ENCODE peak calls at places on chromosomes 3 and 15, in nine cellular contexts. Q, Y, S, I, F, K, C, M and T are unnamed samples.

GRCh38 chr15:80367094-80367493 is 37.1 kb upstream of the ARNT2 start:
- DNase-seq in Q (no peak), Y (peak; percentile 24), S (no peak), I (no peak), F (peak; percentile 7), K (no peak), C (no peak), M (no peak), T (no peak)

GRCh38 chr3:115758076-115758763 is 134.9 kb downstream of the GAP43 start:
- DNase-seq in Q (no peak), Y (no peak), S (no peak), I (no peak), F (no peak), K (no peak), C (no peak), M (no peak), T (no peak)

GRCh38 chr15:42427429-42428223 is 63.3 kb downstream of the ZNF106 start:
- DNase-seq in Q (no peak), Y (no peak), S (no peak), I (no peak), F (peak; percentile 95), K (no peak), C (no peak), M (no peak), T (no peak)

GRCh38 chr3:117063910-117064309 is 354.3 kb downstream of the TUSC7 start:
- DNase-seq in Q (no peak), Y (no peak), S (no peak), I (no peak), F (peak; percentile 70), K (no peak), C (no peak), M (no peak), T (no peak)

GRCh38 chr15:21261965-21262850 is 178.1 kb downstream of the POTEB3 start:
- DNase-seq in Q (peak; percentile 42), Y (no peak), S (peak; percentile 28), I (no peak), F (no peak), K (peak; percentile 66), C (peak; percentile 28), M (peak; percentile 54), T (no peak)

GRCh38 chr3:22893001-22893400 is 310.1 kb upstream of the UBE2E2 start:
- DNase-seq in Q (no peak), Y (no peak), S (no peak), I (no peak), F (no peak), K (no peak), C (no peak), M (no peak), T (no peak)

GRCh38 chr15:95410757-95411156 is 919.7 kb upstream of the NR2F2 start:
- DNase-seq in Q (no peak), Y (no peak), S (no peak), I (no peak), F (no peak), K (no peak), C (no peak), M (no peak), T (no peak)

GRCh38 chr3:47385796-47386195 is 5.0 kb downstream of the PTPN23 start:
- DNase-seq in Q (no peak), Y (no peak), S (no peak), I (no peak), F (no peak), K (no peak), C (no peak), M (no peak), T (no peak)

GRCh38 chr15:82571722-82572222 is 31.5 kb upstream of the RPS17 start:
- DNase-seq in Q (no peak), Y (no peak), S (no peak), I (peak; percentile 64), F (peak; percentile 83), K (peak; percentile 80), C (peak; percentile 66), M (no peak), T (peak; percentile 51)

GRCh38 chr3:151379083-151379734 is 5.3 kb downstream of the P2RY12 start:
- DNase-seq in Q (no peak), Y (peak; percentile 15), S (no peak), I (peak; percentile 19), F (no peak), K (no peak), C (no peak), M (no peak), T (no peak)

GRCh38 chr3:187368251-187368733 is at the start of gene RTP4:
- DNase-seq in Q (peak; percentile 58), Y (no peak), S (no peak), I (peak; percentile 14), F (peak; percentile 10), K (no peak), C (no peak), M (no peak), T (no peak)

GRCh38 chr3:66983101-66983500 is 15.0 kb upstream of the KBTBD8 start:
- DNase-seq in Q (no peak), Y (no peak), S (no peak), I (no peak), F (no peak), K (no peak), C (no peak), M (no peak), T (no peak)

GRCh38 chr15:67809441-67809840 is 15.9 kb upstream of the SKOR1 start:
- DNase-seq in Q (no peak), Y (no peak), S (no peak), I (no peak), F (no peak), K (peak; percentile 38), C (no peak), M (peak; percentile 30), T (peak; percentile 65)

GRCh38 chr3:125042725-125043406 is 12.9 kb downstream of the HEG1 start:
- DNase-seq in Q (no peak), Y (no peak), S (no peak), I (no peak), F (peak; percentile 50), K (peak; percentile 73), C (peak; percentile 88), M (no peak), T (peak; percentile 50)

DNA sequence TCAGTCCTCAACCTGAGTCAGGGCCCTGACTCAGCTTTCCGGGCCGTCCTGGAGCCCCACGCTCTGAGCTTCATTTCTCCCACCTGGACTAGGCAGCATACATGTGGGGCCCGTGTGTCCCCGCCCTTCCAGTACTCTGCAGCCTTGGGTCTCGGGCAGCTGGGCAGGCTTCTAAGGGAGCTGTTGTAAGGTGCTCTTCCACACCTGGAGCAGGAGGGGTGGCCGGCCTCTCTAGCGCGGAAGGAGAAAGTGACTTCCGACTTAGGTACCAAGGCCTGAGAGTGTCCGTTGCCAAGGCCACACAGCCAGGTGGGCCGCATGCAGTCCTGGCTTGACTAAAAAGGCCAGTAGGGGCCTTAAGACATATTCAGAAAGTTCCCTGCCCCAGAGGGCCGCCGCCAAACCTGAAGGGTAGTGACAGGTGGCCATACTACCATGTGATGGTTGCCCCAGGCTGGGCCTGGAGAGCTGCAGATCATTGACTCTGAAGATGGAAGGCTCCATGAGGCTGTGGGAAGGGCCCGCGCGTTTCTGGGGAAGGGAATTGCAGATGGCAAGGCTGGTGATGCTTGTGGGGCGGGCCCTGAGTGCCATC is 9.4 kb upstream of the SEMA3B start:
- DNase-seq in Q (no peak), Y (no peak), S (no peak), I (no peak), F (no peak), K (no peak), C (no peak), M (no peak), T (no peak)
- TF ChIP-seq POLR2A in Q (no peak), Y (no peak), S (no peak), I (no peak), F (no peak), K (no peak), C (no peak), M (no peak), T (no peak)

GRCh38 chr15:34708422-34708821 is 46.4 kb downstream of the GJD2 start:
- DNase-seq in Q (no peak), Y (peak; percentile 38), S (no peak), I (peak; percentile 22), F (peak; percentile 66), K (no peak), C (no peak), M (no peak), T (no peak)
- TF ChIP-seq CTCF in Q (peak; percentile 40), Y (peak; percentile 94), S (peak; percentile 79), I (peak; percentile 52), F (peak; percentile 91), K (peak; percentile 10), C (peak; percentile 53), M (peak; percentile 43), T (no peak)

DNA sequence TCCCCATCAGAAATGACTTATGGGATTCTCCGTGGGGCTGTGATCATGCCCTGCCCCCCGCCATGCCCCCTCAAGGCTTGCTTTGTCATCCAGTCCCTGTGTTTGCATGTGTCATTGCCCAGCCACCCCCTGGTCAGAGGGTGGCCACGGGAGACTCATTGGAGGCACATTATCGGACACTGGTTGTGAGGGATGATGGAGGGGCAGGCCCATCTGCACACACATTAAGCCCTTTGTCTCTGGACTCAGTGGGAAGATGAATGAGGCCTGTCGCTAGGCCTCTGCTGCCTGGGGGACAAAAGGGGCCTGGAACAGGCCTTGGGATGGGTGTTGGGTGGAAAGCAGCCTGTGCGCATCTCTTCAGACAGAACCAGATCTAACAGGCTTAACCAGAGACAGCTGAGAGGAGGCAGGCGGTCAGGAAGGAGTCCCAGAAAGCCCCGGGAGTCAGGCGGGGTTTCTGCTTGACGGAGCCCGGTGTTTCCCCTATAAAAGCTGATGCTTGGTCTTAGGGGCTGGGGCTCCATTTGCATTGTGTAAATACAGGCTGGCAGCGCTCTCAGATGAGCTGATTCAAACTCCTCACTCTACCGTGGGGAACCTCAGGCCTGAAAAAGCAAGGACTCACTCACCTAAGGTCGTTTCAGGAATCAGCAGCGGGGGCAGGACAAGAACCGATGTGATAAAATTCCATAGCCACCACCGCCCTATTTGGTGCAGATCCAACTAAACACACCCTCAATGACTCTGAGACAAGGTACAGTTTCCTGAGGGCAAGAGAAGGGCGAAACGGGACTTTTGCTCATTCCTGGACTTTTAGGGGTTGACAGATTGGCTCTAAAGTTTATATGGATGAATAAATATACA is 17.0 kb upstream of the SKIC8 start:
- DNase-seq in Q (peak; percentile 61), Y (no peak), S (no peak), I (no peak), F (no peak), K (no peak), C (peak; percentile 18), M (no peak), T (no peak)
- H3K4me3 ChIP-seq in Q (no peak overlapping the region), Y (no peak overlapping the region), S (no peak overlapping the region), I (no peak overlapping the region), F (no peak overlapping the region), K (no peak overlapping the region), C (no peak overlapping the region), M (no peak overlapping the region), T (no peak overlapping the region)

GRCh38 chr3:77459926-77460325 is 420.0 kb downstream of the ROBO2 start:
- DNase-seq in Q (no peak), Y (no peak), S (no peak), I (no peak), F (no peak), K (no peak), C (no peak), M (no peak), T (no peak)

GRCh38 chr3:77460326-77460725 is 420.4 kb downstream of the ROBO2 start:
- DNase-seq in Q (no peak), Y (no peak), S (no peak), I (no peak), F (peak; percentile 18), K (no peak), C (no peak), M (no peak), T (no peak)

DNA sequence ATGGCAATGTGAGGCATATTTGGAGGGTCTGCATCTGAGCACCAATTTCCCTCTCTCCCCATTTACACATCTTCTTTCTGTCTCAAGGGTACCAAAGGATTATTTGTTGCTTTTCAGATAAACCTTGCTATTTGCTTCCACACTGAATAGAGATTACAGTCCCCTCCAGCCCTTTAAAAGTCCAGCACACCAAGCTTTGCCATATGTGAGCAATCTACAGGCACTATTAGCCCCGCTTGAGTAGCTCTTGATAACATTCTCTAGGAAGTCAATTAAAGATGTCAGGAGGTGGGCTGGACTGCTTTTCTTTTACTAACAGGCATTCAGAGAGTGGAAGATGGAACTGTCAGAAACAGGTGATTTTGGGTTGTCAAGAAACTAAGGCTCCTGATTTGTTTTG is 417.0 kb downstream of the ROBO2 start:
- DNase-seq in Q (no peak), Y (no peak), S (no peak), I (no peak), F (no peak), K (no peak), C (no peak), M (no peak), T (no peak)
- TF ChIP-seq POLR2A in Q (no peak), Y (no peak), S (no peak), I (no peak), F (no peak), K (no peak), C (no peak), M (no peak), T (no peak)